ENCODE peak calls at places on chromosomes 16 and 17, in ten cellular contexts. C is breast epithelium, M is A549, O is tibial nerve, K is esophagus muscularis mucosa, Q is transverse colon, L is K562, J is Peyer's patch, Z is lower leg skin, D is IMR-90. S is an unnamed sample.

GRCh38 chr17:75603123-75603522 is 15.5 kb downstream of the MYO15B start:
- DNase-seq in O (no peak), J (no peak), Q (no peak), L (no peak), M (no peak), Z (no peak), D (no peak), C (no peak), K (no peak), S (no peak)

GRCh38 chr16:86580063-86580797 is 1.9 kb downstream of the FOXL1 start:
- DNase-seq in C (no peak), M (no peak), K (no peak), Q (no peak), Z (no peak), D (peak; percentile 54), J (no peak), O (no peak), L (no peak), S (no peak)

GRCh38 chr17:59342681-59343127 is 11.2 kb downstream of the YPEL2 start:
- DNase-seq in D (no peak), C (no peak), Z (no peak), K (no peak), O (no peak), L (no peak), J (no peak), M (no peak), Q (no peak), S (no peak)

GRCh38 chr16:85479972-85480726 is 133.0 kb upstream of the GSE1 start:
- DNase-seq in J (peak; percentile 80), Q (peak; percentile 75), L (no peak), O (no peak), K (no peak), Z (no peak), D (no peak), M (peak; percentile 67), C (no peak), S (peak; percentile 90)

GRCh38 chr17:61827649-61828395 is 35.5 kb downstream of the BRIP1 start:
- DNase-seq in C (no peak), M (no peak), O (no peak), D (no peak), Q (no peak), L (no peak), Z (no peak), K (no peak), J (no peak), S (no peak)

GRCh38 chr17:49365667-49366066 is 3.6 kb upstream of the ZNF652 start:
- DNase-seq in K (no peak), D (no peak), C (no peak), J (peak; percentile 51), Q (no peak), Z (peak; percentile 54), O (no peak), M (peak; percentile 70), L (no peak), S (no peak)

GRCh38 chr16:57245472-57246113 is 534 bp downstream of the ARL2BP start:
- DNase-seq in C (no peak), Q (peak; percentile 57), K (no peak), J (no peak), O (peak; percentile 39), D (no peak), L (peak; percentile 51), Z (no peak), M (no peak), S (no peak)

GRCh38 chr16:24203675-24204074 is 52.5 kb upstream of the CACNG3 start:
- DNase-seq in C (no peak), O (no peak), K (no peak), M (no peak), J (no peak), D (no peak), Q (no peak), L (no peak), Z (no peak), S (peak; percentile 5)

DNA sequence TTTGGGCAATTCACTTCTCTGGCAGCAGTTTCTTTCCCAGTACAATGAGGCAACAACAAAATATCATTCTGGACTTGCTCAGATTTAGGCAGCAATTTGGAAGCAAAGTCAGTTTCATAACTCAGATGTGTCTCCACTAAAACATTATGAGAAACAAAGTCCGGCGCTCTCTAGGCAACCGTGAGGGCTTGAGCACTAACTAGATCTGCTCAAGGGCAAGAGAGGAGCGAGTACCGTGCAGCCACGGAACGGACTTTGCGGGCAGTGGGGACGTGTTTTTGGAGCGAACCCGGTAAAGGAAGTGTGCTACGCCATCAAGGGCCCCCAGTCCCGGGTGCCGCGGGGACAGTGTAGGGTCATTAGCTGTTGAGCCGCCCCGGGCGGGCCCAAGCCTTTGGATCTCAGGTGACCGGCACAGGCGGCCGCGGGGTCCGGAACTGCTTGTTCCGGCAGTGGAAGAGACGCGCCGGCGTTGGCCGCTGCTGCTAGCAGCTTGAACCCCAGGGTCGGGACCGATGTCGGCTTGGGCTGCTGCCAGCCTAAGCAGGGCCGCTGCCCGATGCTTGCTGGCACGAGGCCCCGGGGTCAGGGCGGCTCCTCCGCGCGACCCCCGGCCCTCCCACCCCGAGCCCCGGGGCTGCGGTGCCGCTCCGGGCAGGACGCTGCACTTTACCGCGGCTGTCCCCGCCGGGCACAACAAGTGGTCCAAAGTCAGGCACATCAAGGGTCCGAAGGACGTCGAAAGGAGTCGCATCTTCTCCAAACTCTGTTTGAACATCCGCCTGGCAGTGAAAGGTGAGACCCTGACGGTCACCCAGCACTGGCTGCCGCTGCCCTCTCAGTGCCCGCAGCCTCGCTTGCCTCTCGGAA is at the start of gene TACO1:
- DNase-seq in L (peak; percentile 89), O (peak; percentile 64), Z (peak; percentile 96), Q (peak; percentile 85), J (peak; percentile 88), K (peak; percentile 96), C (peak; percentile 79), D (peak; percentile 83), M (peak; percentile 91), S (peak; percentile 75)
- TF ChIP-seq POLR2A in L (peak; percentile 87), O (no peak), Z (no peak), Q (peak; percentile 76), J (peak; percentile 58), K (peak; percentile 14), C (peak; percentile 24), D (peak; percentile 43), M (peak; percentile 75), S (peak; percentile 74)

GRCh38 chr16:48386559-48387312 is 1.5 kb upstream of the SIAH1 start:
- DNase-seq in M (no peak), Z (no peak), L (no peak), K (no peak), Q (peak; percentile 13), D (no peak), J (no peak), O (peak; percentile 61), C (no peak), S (no peak)

GRCh38 chr16:48383877-48384304 is 1.3 kb downstream of the SIAH1 start:
- DNase-seq in Z (no peak), C (no peak), L (no peak), M (peak; percentile 31), J (no peak), K (no peak), Q (peak; percentile 26), D (no peak), O (peak; percentile 25), S (no peak)

GRCh38 chr16:48384305-48384981 is 770 bp downstream of the SIAH1 start:
- DNase-seq in M (peak; percentile 64), D (peak; percentile 40), Z (peak; percentile 91), Q (peak; percentile 66), K (no peak), O (peak; percentile 35), J (peak; percentile 74), L (peak; percentile 78), C (peak; percentile 55), S (peak; percentile 58)

GRCh38 chr16:48384982-48385271 is 286 bp downstream of the SIAH1 start:
- DNase-seq in D (no peak), J (no peak), Q (no peak), K (no peak), O (no peak), C (no peak), Z (no peak), L (no peak), M (no peak), S (peak; percentile 56)

GRCh38 chr16:48385272-48385953 is at the start of gene SIAH1:
- DNase-seq in Q (peak; percentile 88), L (peak; percentile 94), J (peak; percentile 94), M (peak; percentile 82), Z (peak; percentile 96), K (no peak), D (peak; percentile 68), C (peak; percentile 77), O (peak; percentile 77), S (peak; percentile 86)
- TF ChIP-seq POLR2A in Q (peak; percentile 64), L (peak; percentile 80), J (peak; percentile 76), M (peak; percentile 93), Z (no peak), K (no peak), D (peak; percentile 61), C (no peak), O (peak; percentile 85), S (peak; percentile 71)

GRCh38 chr17:4941027-4941610 is 1.1 kb downstream of the RNF167 start:
- DNase-seq in J (no peak), M (no peak), O (no peak), K (no peak), L (no peak), Q (no peak), Z (no peak), D (no peak), C (no peak), S (no peak)

GRCh38 chr17:4939554-4939803 is 367 bp downstream of the SLC25A11 start:
- DNase-seq in L (no peak), D (no peak), M (no peak), Q (peak; percentile 32), O (no peak), K (no peak), J (no peak), C (no peak), Z (peak; percentile 91), S (no peak)

GRCh38 chr17:4938670-4939553 is 934 bp downstream of the SLC25A11 start:
- DNase-seq in K (no peak), C (no peak), Q (no peak), M (no peak), O (no peak), Z (no peak), J (no peak), L (peak; percentile 7), D (no peak), S (no peak)

GRCh38 chr17:4940625-4941021 is 555 bp downstream of the RNF167 start:
- DNase-seq in O (no peak), D (no peak), M (no peak), C (no peak), J (peak; percentile 86), Q (peak; percentile 60), K (no peak), Z (no peak), L (peak; percentile 7), S (no peak)

DNA sequence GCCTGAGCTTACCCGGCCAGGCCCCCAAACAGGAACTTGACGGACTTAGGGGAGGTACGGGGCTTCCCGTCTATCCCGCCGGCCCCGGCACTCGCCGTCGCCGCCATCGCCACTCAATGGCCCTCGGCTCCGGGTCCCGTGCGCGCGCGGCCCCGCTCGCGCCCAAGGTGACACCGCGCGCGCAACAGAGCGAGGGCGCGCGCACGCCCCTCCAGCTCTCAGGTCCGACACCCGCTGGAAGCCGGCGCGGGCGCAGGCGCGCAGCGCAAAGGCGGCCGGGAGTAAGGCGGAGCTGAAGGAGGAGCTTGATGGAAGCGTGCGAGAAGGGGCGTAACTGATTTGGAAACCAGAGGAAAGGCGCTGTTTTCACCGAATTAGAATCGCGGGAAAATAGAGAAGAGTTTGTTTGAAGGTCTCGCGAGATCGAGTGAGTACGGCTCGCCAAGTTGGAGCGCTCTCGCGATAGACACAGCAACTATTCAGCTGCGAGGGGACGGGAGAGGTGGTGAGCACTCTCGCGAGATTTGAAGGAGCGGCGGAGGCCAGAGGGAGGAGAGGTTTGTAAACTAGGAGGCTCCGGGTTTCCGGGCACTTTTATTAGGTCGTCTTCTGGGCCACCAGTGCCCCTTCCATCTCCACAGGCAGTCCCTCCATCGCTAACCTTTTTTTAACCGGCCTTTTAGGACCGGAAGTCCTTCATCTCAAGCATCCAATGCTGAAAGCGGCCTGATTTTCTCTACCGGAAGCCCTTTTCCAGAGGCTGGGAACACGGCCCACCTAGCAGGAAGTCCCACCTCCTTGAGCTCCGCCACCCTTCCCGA is at the start of the genes RNF167 and SLC25A11:
- DNase-seq in O (peak; percentile 96), Z (peak; percentile 99), J (peak; percentile 98), Q (peak; percentile 96), L (peak; percentile 93), M (peak; percentile 100), C (peak; percentile 95), K (peak; percentile 99), D (peak; percentile 100), S (peak; percentile 92)
- TF ChIP-seq POLR2A in O (peak; percentile 28), Z (no peak), J (peak; percentile 83), Q (peak; percentile 73), L (peak; percentile 78), M (peak; percentile 91), C (no peak), K (peak; percentile 56), D (peak; percentile 71), S (peak; percentile 80)

GRCh38 chr17:36728030-36728991 is 126.9 kb downstream of the MRM1 start:
- DNase-seq in M (no peak), O (no peak), Q (no peak), J (no peak), D (no peak), Z (no peak), L (peak; percentile 86), C (no peak), K (no peak), S (no peak)

GRCh38 chr17:36730095-36730808 is 128.9 kb downstream of the MRM1 start:
- DNase-seq in M (no peak), K (no peak), Q (no peak), L (no peak), O (no peak), Z (no peak), J (no peak), D (no peak), C (no peak), S (no peak)

GRCh38 chr17:36731806-36732205 is 130.4 kb downstream of the MRM1 start:
- DNase-seq in Q (no peak), J (no peak), D (no peak), C (no peak), K (no peak), L (no peak), O (no peak), M (no peak), Z (no peak), S (no peak)

GRCh38 chr17:36731091-36731490 is 129.7 kb downstream of the MRM1 start:
- DNase-seq in D (no peak), O (no peak), Q (peak; percentile 45), J (no peak), Z (no peak), L (no peak), K (no peak), C (peak; percentile 87), M (no peak), S (no peak)

GRCh38 chr17:36732351-36732750 is 131.0 kb downstream of the MRM1 start:
- DNase-seq in Z (no peak), M (no peak), L (no peak), K (no peak), D (no peak), J (no peak), C (no peak), O (no peak), Q (no peak), S (no peak)
- TF ChIP-seq POLR2A in Z (no peak), M (no peak), L (no peak), K (no peak), D (no peak), J (no peak), C (no peak), O (no peak), Q (no peak), S (no peak)

S was measured in GM12891.